ENCODE peak calls at places on chromosomes 12 and 14, in ten cellular contexts. T, Y, N, C, R, K, O, A, Q and W are unnamed samples.

GRCh38 chr12:46379352-46379751 is 6.8 kb upstream of the SLC38A2 start:
- DNase-seq in T (peak; percentile 12), Y (no peak), N (no peak), C (no peak), R (no peak), K (no peak), O (no peak), A (no peak), Q (no peak), W (no peak)

GRCh38 chr14:80959448-80960006 is 4.1 kb downstream of the TSHR start:
- DNase-seq in T (peak; percentile 1), Y (peak; percentile 11), N (peak; percentile 52), C (no peak), R (no peak), K (no peak), O (no peak), A (no peak), Q (peak; percentile 78), W (no peak)

GRCh38 chr12:127115468-127116035 is 1151.4 kb upstream of the TMEM132C start:
- DNase-seq in T (no peak), Y (no peak), N (no peak), C (no peak), R (no peak), K (no peak), O (no peak), A (peak; percentile 77), Q (no peak), W (no peak)

GRCh38 chr14:103232831-103233319 is 101.2 kb upstream of the EIF5 start:
- DNase-seq in T (no peak), Y (no peak), N (no peak), C (no peak), R (no peak), K (no peak), O (no peak), A (no peak), Q (no peak), W (peak; percentile 43)

GRCh38 chr12:26017484-26018211 is 59.2 kb downstream of the RASSF8 start:
- DNase-seq in T (peak; percentile 52), Y (no peak), N (no peak), C (no peak), R (no peak), K (peak; percentile 44), O (no peak), A (peak; percentile 51), Q (peak; percentile 10), W (no peak)

GRCh38 chr14:100201701-100202100 is 37.2 kb upstream of the YY1 start:
- DNase-seq in T (no peak), Y (no peak), N (no peak), C (no peak), R (no peak), K (no peak), O (no peak), A (no peak), Q (no peak), W (no peak)

GRCh38 chr14:23078692-23079116 is 16.2 kb downstream of the ACIN1 start:
- DNase-seq in T (peak; percentile 98), Y (no peak), N (no peak), C (peak; percentile 94), R (no peak), K (peak; percentile 57), O (no peak), A (no peak), Q (no peak), W (no peak)

GRCh38 chr12:44976246-44976645 is 74.7 kb downstream of the DBX2 start:
- DNase-seq in T (no peak), Y (no peak), N (no peak), C (no peak), R (no peak), K (no peak), O (no peak), A (no peak), Q (no peak), W (no peak)

GRCh38 chr14:20630340-20631022 is 11.0 kb downstream of the OR6S1 start:
- DNase-seq in T (peak; percentile 57), Y (no peak), N (no peak), C (no peak), R (peak; percentile 13), K (no peak), O (peak; percentile 58), A (peak; percentile 82), Q (peak; percentile 59), W (no peak)

GRCh38 chr14:101332281-101332680 is 229.0 kb upstream of the DIO3 start:
- DNase-seq in T (no peak), Y (no peak), N (no peak), C (no peak), R (no peak), K (no peak), O (no peak), A (no peak), Q (no peak), W (no peak)

GRCh38 chr12:119714614-119715267 is 46.8 kb downstream of the PRKAB1 start:
- DNase-seq in T (no peak), Y (no peak), N (no peak), C (no peak), R (no peak), K (no peak), O (no peak), A (no peak), Q (no peak), W (no peak)

GRCh38 chr12:118714051-118714460 is 267.3 kb upstream of the SRRM4 start:
- DNase-seq in T (no peak), Y (no peak), N (peak; percentile 42), C (no peak), R (no peak), K (no peak), O (no peak), A (peak; percentile 44), Q (peak; percentile 12), W (no peak)

GRCh38 chr12:50333441-50333840 is 50.1 kb upstream of the LIMA1 start:
- DNase-seq in T (no peak), Y (no peak), N (no peak), C (no peak), R (no peak), K (no peak), O (no peak), A (no peak), Q (no peak), W (no peak)

GRCh38 chr14:104664588-104664987 is 24.8 kb upstream of the INF2 start:
- DNase-seq in T (no peak), Y (no peak), N (no peak), C (no peak), R (no peak), K (no peak), O (no peak), A (no peak), Q (no peak), W (no peak)

GRCh38 chr14:21669284-21669683 is 4.3 kb downstream of the OR4E1 start:
- DNase-seq in T (no peak), Y (no peak), N (no peak), C (no peak), R (no peak), K (no peak), O (no peak), A (no peak), Q (no peak), W (no peak)

GRCh38 chr14:73180385-73180805 is 44.1 kb downstream of the PSEN1 start:
- DNase-seq in T (peak; percentile 85), Y (no peak), N (no peak), C (no peak), R (no peak), K (peak; percentile 38), O (peak; percentile 34), A (no peak), Q (no peak), W (no peak)

GRCh38 chr12:131785763-131786330 is 42.3 kb upstream of the MMP17 start:
- DNase-seq in T (no peak), Y (no peak), N (no peak), C (no peak), R (no peak), K (no peak), O (no peak), A (no peak), Q (no peak), W (no peak)

GRCh38 chr14:59281613-59282012 is 93.1 kb downstream of the DAAM1 start:
- DNase-seq in T (peak; percentile 70), Y (no peak), N (no peak), C (no peak), R (no peak), K (no peak), O (peak; percentile 45), A (no peak), Q (no peak), W (no peak)

GRCh38 chr14:22918519-22918808 is 485 bp downstream of the RBM23 start:
- DNase-seq in T (no peak), Y (no peak), N (no peak), C (no peak), R (no peak), K (no peak), O (no peak), A (no peak), Q (no peak), W (no peak)

GRCh38 chr14:61122862-61123261 is 141.8 kb downstream of the SLC38A6 start:
- DNase-seq in T (no peak), Y (no peak), N (no peak), C (no peak), R (no peak), K (no peak), O (no peak), A (no peak), Q (no peak), W (no peak)

GRCh38 chr14:90891326-90891725 is 75.1 kb upstream of the TTC7B start:
- DNase-seq in T (no peak), Y (no peak), N (no peak), C (no peak), R (no peak), K (no peak), O (no peak), A (no peak), Q (no peak), W (no peak)

GRCh38 chr12:132064641-132065040 is 79.5 kb downstream of the DDX51 start:
- DNase-seq in T (no peak), Y (no peak), N (no peak), C (no peak), R (no peak), K (no peak), O (no peak), A (no peak), Q (no peak), W (no peak)

GRCh38 chr12:98948566-98948965 is 303.5 kb downstream of the APAF1 start:
- DNase-seq in T (no peak), Y (no peak), N (no peak), C (no peak), R (no peak), K (no peak), O (no peak), A (no peak), Q (no peak), W (no peak)

GRCh38 chr12:69007166-69007857 is 74.3 kb upstream of the CPM start:
- DNase-seq in T (peak; percentile 82), Y (no peak), N (peak; percentile 54), C (no peak), R (no peak), K (peak; percentile 59), O (peak; percentile 20), A (no peak), Q (no peak), W (peak; percentile 19)

GRCh38 chr12:4164591-4165558 is 108.7 kb upstream of the CCND2 start:
- DNase-seq in T (peak; percentile 73), Y (peak; percentile 33), N (no peak), C (peak; percentile 29), R (no peak), K (no peak), O (peak; percentile 66), A (no peak), Q (peak; percentile 73), W (no peak)

GRCh38 chr12:113328368-113328889 is 6.5 kb downstream of the SLC8B1 start:
- DNase-seq in T (no peak), Y (no peak), N (no peak), C (no peak), R (no peak), K (no peak), O (no peak), A (no peak), Q (no peak), W (no peak)

GRCh38 chr14:23361320-23361719 is 3.7 kb downstream of the EFS start:
- DNase-seq in T (peak; percentile 42), Y (no peak), N (no peak), C (peak; percentile 53), R (no peak), K (no peak), O (no peak), A (no peak), Q (no peak), W (no peak)

GRCh38 chr14:101062065-101062450 is 158.5 kb upstream of the RTL1 start:
- DNase-seq in T (no peak), Y (no peak), N (no peak), C (no peak), R (no peak), K (no peak), O (no peak), A (no peak), Q (no peak), W (no peak)